ENCODE peak calls at places on chromosomes 5 and 9, in six cellular contexts. V, Z, Q, L, T and K are unnamed samples.

GRCh38 chr5:135508496-135509005 is 27.2 kb downstream of the NEUROG1 start:
- DNase-seq in T (no peak), Q (no peak), Z (no peak), L (no peak), V (no peak), K (no peak)

GRCh38 chr9:9177081-9177480 is 1377.5 kb upstream of the DMAC1 start:
- DNase-seq in V (no peak), T (no peak), Z (no peak), L (no peak), Q (no peak), K (no peak)

GRCh38 chr5:154206291-154206690 is 15.8 kb downstream of the GALNT10 start:
- DNase-seq in V (peak; percentile 49), Q (no peak), L (no peak), Z (no peak), T (no peak), K (no peak)

GRCh38 chr5:174146556-174146955 is 101.0 kb downstream of the NSG2 start:
- DNase-seq in Z (no peak), V (no peak), L (no peak), Q (no peak), T (no peak), K (no peak)

GRCh38 chr5:115932991-115933390 is 29.3 kb upstream of the LVRN start:
- DNase-seq in Q (no peak), V (no peak), Z (peak; percentile 10), L (no peak), T (no peak), K (no peak)

GRCh38 chr5:150350524-150351344 is 6.8 kb upstream of the TCOF1 start:
- DNase-seq in V (peak; percentile 58), Q (peak; percentile 14), T (no peak), Z (peak; percentile 78), L (peak; percentile 74), K (peak; percentile 15)

GRCh38 chr9:120531683-120532300 is 48.2 kb downstream of the CDK5RAP2 start:
- DNase-seq in L (peak; percentile 66), T (no peak), V (peak; percentile 40), Z (peak; percentile 56), Q (no peak), K (no peak)

GRCh38 chr5:53642006-53642405 is 81.6 kb downstream of the NDUFS4 start:
- DNase-seq in T (no peak), Z (peak; percentile 18), V (no peak), L (peak; percentile 2), Q (no peak), K (no peak)

GRCh38 chr9:70557665-70558419 is 143.4 kb upstream of the KLF9 start:
- DNase-seq in Q (no peak), L (no peak), Z (no peak), V (no peak), T (no peak), K (no peak)

GRCh38 chr9:34744295-34745221 is 34.6 kb upstream of the CCL21 start:
- DNase-seq in L (peak; percentile 18), Q (no peak), T (no peak), Z (peak; percentile 71), V (no peak), K (no peak)

GRCh38 chr5:172443441-172444109 is 10.8 kb downstream of the SH3PXD2B start:
- DNase-seq in Z (peak; percentile 98), T (no peak), V (no peak), L (peak; percentile 83), Q (no peak), K (no peak)

GRCh38 chr5:18811616-18812015 is 1176.4 kb downstream of the CDH18 start:
- DNase-seq in Z (no peak), Q (no peak), V (no peak), T (no peak), L (no peak), K (no peak)

GRCh38 chr9:20529837-20530236 is 92.5 kb downstream of the MLLT3 start:
- DNase-seq in V (no peak), L (no peak), Z (no peak), Q (no peak), T (no peak), K (no peak)